ENCODE peak calls at places on chromosomes 7 and 10, in seven cellular contexts. B is activated T-helper 9 cell treated with anti-CD3 and anti-CD28 coated beads, Interleukin-2, amount 50 U/mL, for 16 hours; Q is Calu3; Y is NCI-H1092; F is NCI-H146; M is ELR; R is PC-9. H is an unnamed sample.

GRCh38 chr7:50496541-50496940 is 46.4 kb upstream of the FIGNL1 start:
- DNase-seq in Y (no peak), F (peak; percentile 54), M (no peak), R (no peak), Q (no peak), B (no peak), H (no peak)

GRCh38 chr10:46028584-46029570 is 1.5 kb downstream of the NCOA4 start:
- DNase-seq in M (peak; percentile 82), F (peak; percentile 41), R (peak; percentile 25), Y (no peak), B (no peak), Q (peak; percentile 58), H (peak; percentile 80)

GRCh38 chr7:143384148-143384547 is 3.0 kb downstream of the ZYX start:
- DNase-seq in Y (no peak), Q (no peak), M (peak; percentile 75), R (no peak), B (no peak), F (no peak), H (no peak)

GRCh38 chr7:98687331-98687863 is 70.3 kb downstream of the NPTX2 start:
- DNase-seq in R (no peak), Q (no peak), M (no peak), Y (peak; percentile 38), B (no peak), F (no peak), H (no peak)

GRCh38 chr10:96832721-96833219 is 672 bp downstream of the LCOR start:
- DNase-seq in R (peak; percentile 75), F (peak; percentile 80), B (peak; percentile 82), Y (peak; percentile 35), Q (peak; percentile 85), M (peak; percentile 85), H (peak; percentile 91)

GRCh38 chr10:3625959-3626751 is 158.9 kb downstream of the KLF6 start:
- DNase-seq in M (peak; percentile 95), Q (no peak), B (no peak), Y (no peak), F (no peak), R (no peak), H (no peak)

GRCh38 chr10:31261502-31262311 is 57.3 kb upstream of the ZEB1 start:
- DNase-seq in R (no peak), Q (no peak), Y (no peak), F (no peak), M (peak; percentile 72), B (no peak), H (no peak)

GRCh38 chr7:2800220-2800922 is 43.7 kb downstream of the GNA12 start:
- DNase-seq in Q (no peak), B (no peak), Y (no peak), F (no peak), M (no peak), R (no peak), H (no peak)

GRCh38 chr7:21338728-21339164 is 89.1 kb upstream of the SP4 start:
- DNase-seq in B (peak; percentile 36), Q (no peak), R (no peak), Y (no peak), M (no peak), F (no peak), H (no peak)

GRCh38 chr7:18768256-18768655 is 272.7 kb downstream of the HDAC9 start:
- DNase-seq in Y (no peak), Q (no peak), B (no peak), M (peak; percentile 66), F (no peak), R (no peak), H (no peak)

GRCh38 chr10:55215699-55216098 is 414.7 kb upstream of the PCDH15 start:
- DNase-seq in M (no peak), B (no peak), R (no peak), F (no peak), Q (no peak), Y (no peak), H (no peak)

GRCh38 chr10:112562803-112563663 is 116.0 kb downstream of the VTI1A start:
- DNase-seq in Q (no peak), B (no peak), Y (peak; percentile 17), F (peak; percentile 93), R (no peak), M (no peak), H (no peak)

GRCh38 chr7:144454256-144455039 is 51.0 kb upstream of the NOBOX start:
- DNase-seq in Q (no peak), B (no peak), R (no peak), F (no peak), M (no peak), Y (no peak), H (peak; percentile 10)

GRCh38 chr7:117971581-117972244 is 98.5 kb upstream of the CTTNBP2 start:
- DNase-seq in R (no peak), M (no peak), Q (no peak), Y (no peak), F (no peak), B (no peak), H (no peak)

GRCh38 chr10:17673517-17674051 is 29.6 kb downstream of the STAM start:
- DNase-seq in M (peak; percentile 98), Q (no peak), F (no peak), Y (no peak), R (peak; percentile 48), B (no peak), H (peak; percentile 82)

GRCh38 chr7:148657929-148658328 is 40.8 kb upstream of the CUL1 start:
- DNase-seq in M (no peak), Q (no peak), Y (no peak), R (no peak), F (no peak), B (no peak), H (no peak)

GRCh38 chr10:11759347-11759746 is 17.2 kb downstream of the ECHDC3 start:
- DNase-seq in R (no peak), Y (no peak), B (no peak), Q (no peak), M (no peak), F (no peak), H (no peak)

GRCh38 chr7:130489140-130489967 is 2.5 kb upstream of the MEST start:
- DNase-seq in M (peak; percentile 45), Y (no peak), R (peak; percentile 53), Q (no peak), F (no peak), B (no peak), H (peak; percentile 62)

GRCh38 chr10:43042503-43043341 is 34.1 kb upstream of the RET start:
- DNase-seq in Y (no peak), F (no peak), M (no peak), Q (no peak), R (no peak), B (no peak), H (no peak)

GRCh38 chr10:125217986-125218675 is 57.8 kb upstream of the CTBP2 start:
- DNase-seq in M (peak; percentile 25), R (peak; percentile 8), B (no peak), Y (no peak), F (no peak), Q (peak; percentile 23), H (no peak)

GRCh38 chr10:11442001-11442773 is 169.3 kb downstream of the USP6NL start:
- DNase-seq in F (no peak), Q (no peak), R (no peak), Y (no peak), M (no peak), B (no peak), H (no peak)

GRCh38 chr10:21525367-21526183 is at the start of gene SKIDA1:
- DNase-seq in R (peak; percentile 85), Q (peak; percentile 72), B (peak; percentile 58), Y (peak; percentile 92), F (peak; percentile 96), M (peak; percentile 87), H (peak; percentile 96)

GRCh38 chr10:121302541-121303180 is 295.6 kb downstream of the FGFR2 start:
- DNase-seq in B (no peak), M (no peak), Y (no peak), F (no peak), Q (no peak), R (no peak), H (no peak)

GRCh38 chr10:11838298-11838852 is 15.2 kb downstream of the PROSER2 start:
- DNase-seq in B (no peak), R (no peak), M (no peak), Y (no peak), F (no peak), Q (no peak), H (no peak)

GRCh38 chr7:76356823-76357222 is 2.0 kb downstream of the YWHAG start:
- DNase-seq in Q (peak; percentile 37), R (peak; percentile 45), M (peak; percentile 68), Y (peak; percentile 42), F (peak; percentile 52), B (no peak), H (peak; percentile 43)

GRCh38 chr7:112120818-112121217 is 85.4 kb downstream of the DOCK4 start:
- DNase-seq in Q (no peak), Y (no peak), B (no peak), M (no peak), R (no peak), F (no peak), H (no peak)

GRCh38 chr7:95688931-95689453 is 83.4 kb upstream of the DYNC1I1 start:
- DNase-seq in R (no peak), Y (peak; percentile 79), Q (no peak), M (peak; percentile 19), F (no peak), B (no peak), H (no peak)

GRCh38 chr10:78861456-78862327 is 207.1 kb upstream of the ZMIZ1 start:
- DNase-seq in B (no peak), Q (no peak), F (no peak), Y (peak; percentile 39), R (no peak), M (no peak), H (no peak)

GRCh38 chr7:4873071-4873944 is 10.2 kb downstream of the RADIL start:
- DNase-seq in Y (no peak), F (no peak), B (no peak), R (no peak), M (no peak), Q (no peak), H (no peak)

GRCh38 chr7:155296788-155297516 is 726 bp upstream of the INSIG1 start:
- DNase-seq in B (peak; percentile 74), F (peak; percentile 76), Y (peak; percentile 34), Q (peak; percentile 50), R (peak; percentile 63), M (peak; percentile 91), H (no peak)

GRCh38 chr7:134327896-134328295 is 11.2 kb upstream of the SLC35B4 start:
- DNase-seq in Y (peak; percentile 40), Q (peak; percentile 51), R (peak; percentile 17), F (peak; percentile 14), M (peak; percentile 73), B (no peak), H (peak; percentile 62)

GRCh38 chr10:28559661-28560060 is 26.7 kb downstream of the WAC start:
- DNase-seq in M (no peak), Q (no peak), R (no peak), F (no peak), B (no peak), Y (no peak), H (no peak)

GRCh38 chr10:11235771-11236170 is 218.1 kb downstream of the CELF2 start:
- DNase-seq in B (no peak), Q (no peak), Y (no peak), F (no peak), R (no peak), M (no peak), H (no peak)

GRCh38 chr10:43679509-43679908 is 30.8 kb upstream of the ZNF32 start:
- DNase-seq in Q (no peak), F (no peak), R (no peak), Y (no peak), B (no peak), M (no peak), H (no peak)